ENCODE peak calls at places on chromosome 17, in four cellular contexts. K is GM23248; U is activated T-cell treated with anti-CD3 and anti-CD28 coated beads, Interleukin-2, amount 50 U/mL, for 1 hour; S is neural crest cell. M is an unnamed sample.
A peak's percentile ranks its signal among the peaks of the same experiment; 100 is the strongest.

GRCh38 chr17:61009619-61010018 is 332.0 kb downstream of the BCAS3 start:
- DNase-seq in U (no peak), K (peak; percentile 7), S (no peak), M (peak; percentile 6)

GRCh38 chr17:48907713-48908046 is 527 bp upstream of the UBE2Z start:
- DNase-seq in U (no peak), K (peak; percentile 75), S (no peak), M (no peak)

GRCh38 chr17:57499648-57500049 is 243.3 kb downstream of the MSI2 start:
- DNase-seq in S (no peak), U (no peak), K (peak; percentile 68), M (no peak)

GRCh38 chr17:81576621-81577277 is 24.6 kb upstream of the FAAP100 start:
- DNase-seq in S (no peak), K (peak; percentile 90), U (no peak), M (no peak)

GRCh38 chr17:13222931-13223330 is 205.1 kb upstream of the ELAC2 start:
- DNase-seq in K (no peak), S (no peak), U (no peak), M (no peak)

GRCh38 chr17:321386-321941 is 31.1 kb downstream of the RPH3AL start:
- DNase-seq in U (no peak), S (no peak), K (no peak), M (no peak)

GRCh38 chr17:71900830-71901229 is 220.0 kb upstream of the SOX9 start:
- DNase-seq in U (no peak), S (no peak), K (peak; percentile 67), M (no peak)

GRCh38 chr17:13885953-13886889 is 183.1 kb upstream of the COX10 start:
- DNase-seq in S (no peak), U (no peak), K (peak; percentile 17), M (no peak)

GRCh38 chr17:63086483-63087185 is 120.6 kb downstream of the TANC2 start:
- DNase-seq in U (no peak), S (no peak), K (no peak), M (no peak)

GRCh38 chr17:11908711-11909146 is 88.5 kb downstream of the ZNF18 start:
- DNase-seq in K (no peak), U (no peak), S (no peak), M (no peak)

GRCh38 chr17:9228408-9229159 is 207.3 kb downstream of the NTN1 start:
- DNase-seq in U (no peak), S (no peak), K (peak; percentile 93), M (no peak)

GRCh38 chr17:58756246-58757161 is 850 bp downstream of the PPM1E start:
- DNase-seq in S (peak; percentile 32), K (peak; percentile 4), U (peak; percentile 23), M (no peak)

GRCh38 chr17:83030432-83030831 is 49.0 kb upstream of the METRNL start:
- DNase-seq in U (no peak), K (no peak), S (no peak), M (no peak)